ENCODE peak calls at places on chromosomes 2 and 18, in four cellular contexts. E is C1 segment of cervical spinal cord, N is posterior cingulate gyrus, P is chondrocyte. D is an unnamed sample.

GRCh38 chr2:33441235-33441810 is 35.1 kb upstream of the RASGRP3 start:
- DNase-seq in P (no peak), N (peak), E (peak), D (peak)

GRCh38 chr2:230824406-230824978 is 40.2 kb upstream of the ITM2C start:
- DNase-seq in E (peak), N (peak), P (no peak), D (peak)

GRCh38 chr18:21191596-21192307 is 50.3 kb upstream of the GREB1L start:
- DNase-seq in P (no peak), N (no peak), E (peak), D (peak)

GRCh38 chr2:134300585-134300984 is 46.7 kb downstream of the MGAT5 start:
- DNase-seq in P (no peak), N (no peak), E (no peak), D (no peak)

GRCh38 chr2:1645761-1646476 is 98.4 kb downstream of the PXDN start:
- DNase-seq in E (no peak), P (no peak), N (no peak), D (no peak)

GRCh38 chr2:68742638-68743037 is 8.0 kb downstream of the ARHGAP25 start:
- DNase-seq in N (no peak), P (no peak), E (no peak), D (no peak)

GRCh38 chr18:36328385-36328858 is 30.9 kb downstream of the FHOD3 start:
- DNase-seq in N (no peak), E (no peak), P (no peak), D (no peak)

GRCh38 chr2:236250286-236250685 is 13.9 kb downstream of the ASB18 start:
- DNase-seq in N (no peak), P (no peak), E (no peak), D (no peak)

GRCh38 chr2:152600698-152601097 is 116.6 kb downstream of the PRPF40A start:
- DNase-seq in P (no peak), E (no peak), N (no peak), D (no peak)

GRCh38 chr2:182098648-182099047 is 113.0 kb downstream of the PPP1R1C start:
- DNase-seq in P (no peak), N (no peak), E (no peak), D (no peak)

GRCh38 chr2:213934560-213934959 is 476.3 kb upstream of the VWC2L start:
- DNase-seq in E (no peak), P (no peak), N (no peak), D (no peak)

GRCh38 chr18:75545189-75545588 is 117.7 kb upstream of the SMIM21 start:
- DNase-seq in N (no peak), P (no peak), E (no peak), D (no peak)

GRCh38 chr18:59911600-59911999 is 11.8 kb downstream of the PMAIP1 start:
- DNase-seq in N (no peak), P (no peak), E (no peak), D (no peak)

GRCh38 chr2:238202326-238203103 is 980 bp downstream of the ILKAP start:
- DNase-seq in P (no peak), N (no peak), E (no peak), D (no peak)

GRCh38 chr2:112317303-112318158 is 42.1 kb downstream of the ZC3H6 start:
- DNase-seq in E (no peak), P (no peak), N (no peak), D (no peak)

GRCh38 chr2:133270550-133270949 is 297.7 kb downstream of the NCKAP5 start:
- DNase-seq in N (no peak), P (no peak), E (no peak), D (no peak)

GRCh38 chr2:8543412-8544167 is 138.3 kb upstream of the ID2 start:
- DNase-seq in P (no peak), E (no peak), N (no peak), D (no peak)

GRCh38 chr18:31070206-31070605 is 27.7 kb upstream of the DSC3 start:
- DNase-seq in N (no peak), P (no peak), E (no peak), D (no peak)

GRCh38 chr2:17328161-17328560 is 190.1 kb downstream of the RAD51AP2 start:
- DNase-seq in P (no peak), E (no peak), N (no peak), D (no peak)

GRCh38 chr18:59428018-59428417 is 69.0 kb upstream of the LMAN1 start:
- DNase-seq in P (no peak), N (peak), E (no peak), D (no peak)

GRCh38 chr18:6249788-6250187 is 164.9 kb downstream of the L3MBTL4 start:
- DNase-seq in E (peak), P (no peak), N (no peak), D (peak)

GRCh38 chr2:52220393-52220792 is 1188.5 kb upstream of the NRXN1 start:
- DNase-seq in E (no peak), N (no peak), P (no peak), D (no peak)

GRCh38 chr2:100365434-100365833 is 43.1 kb upstream of the LONRF2 start:
- DNase-seq in E (no peak), P (no peak), N (no peak), D (no peak)

GRCh38 chr2:19775838-19776237 is 125.9 kb downstream of the TTC32 start:
- DNase-seq in N (no peak), E (no peak), P (no peak), D (no peak)

GRCh38 chr2:128322651-128323491 is 4.2 kb upstream of the HS6ST1 start:
- DNase-seq in E (no peak), N (peak), P (peak), D (no peak)

GRCh38 chr2:127852388-127852787 is 5.6 kb downstream of the POLR2D start:
- DNase-seq in P (no peak), N (no peak), E (no peak), D (no peak)

GRCh38 chr2:204892506-204893255 is 347.4 kb downstream of the PARD3B start:
- DNase-seq in N (no peak), P (no peak), E (no peak), D (no peak)

GRCh38 chr18:61980355-61980754 is 87.5 kb upstream of the RNF152 start:
- DNase-seq in P (no peak), N (no peak), E (no peak), D (no peak)

GRCh38 chr18:3584266-3584665 is 134.3 kb downstream of the TGIF1 start:
- DNase-seq in N (no peak), P (no peak), E (no peak), D (no peak)

GRCh38 chr2:188665196-188665595 is 309.0 kb upstream of the COL3A1 start:
- DNase-seq in E (no peak), P (no peak), N (no peak), D (no peak)

GRCh38 chr2:217077841-217078407 is 218.1 kb upstream of the TNP1 start:
- DNase-seq in E (no peak), P (no peak), N (no peak), D (no peak)

GRCh38 chr2:30235859-30236535 is 4.7 kb downstream of the LBH start:
- DNase-seq in E (no peak), N (no peak), P (no peak), D (no peak)

GRCh38 chr2:202743613-202744012 is 108.8 kb downstream of the FAM117B start:
- DNase-seq in E (no peak), N (no peak), P (no peak), D (no peak)

GRCh38 chr2:96438589-96438988 is 66.6 kb downstream of the NEURL3 start:
- DNase-seq in E (no peak), P (no peak), N (no peak), D (no peak)

D was measured in hippocampal formation.